ENCODE peak calls at places on chromosome 7, in ten cellular contexts. G is activated T-cell treated with anti-CD3 and anti-CD28 coated beads for 48 hours, P is AG08395, W is lower lobe of right lung, N is T-helper 2 cell, B is esophagus squamous epithelium, R is HFF-Myc, Q is EH, I is T-helper 1 cell, D is EL. S is an unnamed sample.

GRCh38 chr7:56079450-56080185 is 13.1 kb downstream of the PHKG1 start:
- DNase-seq in G (no peak), W (peak; percentile 65), B (no peak), Q (peak; percentile 89), D (peak; percentile 58), N (no peak), R (peak; percentile 56), I (no peak), P (peak; percentile 82), S (no peak)

GRCh38 chr7:22859676-22860290 is 37.1 kb upstream of the TOMM7 start:
- DNase-seq in G (no peak), R (no peak), I (no peak), B (no peak), P (no peak), Q (no peak), N (no peak), W (no peak), D (no peak), S (no peak)

GRCh38 chr7:141071855-141072547 is 1.9 kb upstream of the TMEM178B start:
- DNase-seq in N (no peak), D (peak; percentile 19), P (no peak), Q (no peak), G (no peak), W (no peak), B (no peak), R (peak; percentile 10), I (no peak), S (no peak)

GRCh38 chr7:105353752-105354328 is 34.9 kb downstream of the SRPK2 start:
- DNase-seq in B (no peak), Q (peak; percentile 16), D (no peak), P (peak; percentile 27), G (no peak), W (peak; percentile 56), I (no peak), N (peak; percentile 18), R (no peak), S (no peak)

GRCh38 chr7:45654341-45654740 is 80.2 kb downstream of the ADCY1 start:
- DNase-seq in Q (no peak), B (no peak), W (no peak), R (no peak), G (no peak), P (no peak), D (no peak), N (no peak), I (no peak), S (no peak)

GRCh38 chr7:44911911-44912310 is 26.6 kb upstream of the PURB start:
- DNase-seq in N (no peak), P (no peak), B (no peak), W (no peak), D (no peak), Q (no peak), G (no peak), I (no peak), R (no peak), S (no peak)

GRCh38 chr7:148856035-148856881 is 27.8 kb downstream of the EZH2 start:
- DNase-seq in N (peak; percentile 77), R (no peak), D (peak; percentile 18), B (no peak), W (no peak), P (peak; percentile 39), G (no peak), Q (peak; percentile 38), I (peak; percentile 52), S (peak; percentile 34)

GRCh38 chr7:15829689-15830088 is 143.2 kb upstream of the MEOX2 start:
- DNase-seq in D (no peak), Q (peak; percentile 12), I (no peak), B (no peak), R (no peak), W (no peak), G (no peak), N (no peak), P (no peak), S (no peak)

GRCh38 chr7:66837007-66837406 is 84.0 kb upstream of the TMEM248 start:
- DNase-seq in D (peak; percentile 32), P (no peak), N (peak; percentile 40), B (no peak), I (peak; percentile 57), Q (peak; percentile 27), G (peak; percentile 60), R (peak; percentile 43), W (peak; percentile 50), S (peak; percentile 62)

GRCh38 chr7:50690541-50691011 is 92.1 kb downstream of the GRB10 start:
- DNase-seq in B (no peak), W (no peak), P (no peak), Q (no peak), I (no peak), G (no peak), R (no peak), D (no peak), N (no peak), S (no peak)

GRCh38 chr7:111174476-111174875 is 83.5 kb downstream of the LRRN3 start:
- DNase-seq in R (no peak), W (no peak), G (no peak), P (no peak), B (no peak), I (no peak), Q (no peak), D (no peak), N (no peak), S (no peak)